ENCODE peak calls at places on chromosome 15, in four cellular contexts. One of them, this sample, is unnamed.

GRCh38 chr15:80578871-80579270 is 116.2 kb upstream of the ABHD17C start:
- DNase-seq in fibroblast of mammary gland: no peak
- DNase-seq in RWPE1: no peak
- DNase-seq in AG20443: no peak
- DNase-seq in this sample: no peak

GRCh38 chr15:52112203-52112750 is 298 bp downstream of the BCL2L10 start:
- DNase-seq in RWPE1: no peak
- DNase-seq in AG20443: peak
- DNase-seq in fibroblast of mammary gland: no peak
- DNase-seq in this sample: no peak

GRCh38 chr15:60184579-60184978 is 180.5 kb downstream of the FOXB1 start:
- DNase-seq in fibroblast of mammary gland: peak
- DNase-seq in AG20443: no peak
- DNase-seq in RWPE1: peak
- DNase-seq in this sample: peak

GRCh38 chr15:69114231-69114937 is 46.1 kb upstream of the GLCE start:
- DNase-seq in RWPE1: no peak
- DNase-seq in AG20443: no peak
- DNase-seq in fibroblast of mammary gland: no peak
- DNase-seq in this sample: no peak

GRCh38 chr15:58037902-58038301 is 27.6 kb downstream of the ALDH1A2 start:
- DNase-seq in RWPE1: no peak
- DNase-seq in AG20443: no peak
- DNase-seq in fibroblast of mammary gland: no peak
- DNase-seq in this sample: no peak

GRCh38 chr15:29656636-29657475 is 165.4 kb downstream of the TJP1 start:
- DNase-seq in AG20443: no peak
- DNase-seq in RWPE1: peak
- DNase-seq in fibroblast of mammary gland: no peak
- DNase-seq in this sample: peak

GRCh38 chr15:99409097-99409473 is 156.7 kb upstream of the MEF2A start:
- DNase-seq in AG20443: peak
- DNase-seq in fibroblast of mammary gland: peak
- DNase-seq in RWPE1: peak
- DNase-seq in this sample: peak

GRCh38 chr15:48695088-48695834 is 49.8 kb upstream of the FBN1 start:
- DNase-seq in fibroblast of mammary gland: peak
- DNase-seq in RWPE1: peak
- DNase-seq in AG20443: peak
- DNase-seq in this sample: peak

GRCh38 chr15:56528136-56528535 is 63.2 kb upstream of the MNS1 start:
- DNase-seq in fibroblast of mammary gland: peak
- DNase-seq in AG20443: no peak
- DNase-seq in RWPE1: no peak
- DNase-seq in this sample: no peak

GRCh38 chr15:56058986-56059385 is 65.6 kb upstream of the NEDD4 start:
- DNase-seq in fibroblast of mammary gland: no peak
- DNase-seq in RWPE1: no peak
- DNase-seq in AG20443: no peak
- DNase-seq in this sample: no peak

GRCh38 chr15:55494927-55495326 is 13.1 kb downstream of the DNAAF4 start:
- DNase-seq in RWPE1: no peak
- DNase-seq in fibroblast of mammary gland: no peak
- DNase-seq in AG20443: no peak
- DNase-seq in this sample: no peak

GRCh38 chr15:53880353-53880752 is 97.9 kb upstream of the UNC13C start:
- DNase-seq in RWPE1: no peak
- DNase-seq in AG20443: no peak
- DNase-seq in fibroblast of mammary gland: no peak
- DNase-seq in this sample: no peak

GRCh38 chr15:60656491-60657284 is 177.7 kb upstream of the ICE2 start:
- DNase-seq in RWPE1: no peak
- DNase-seq in fibroblast of mammary gland: peak
- DNase-seq in AG20443: peak
- DNase-seq in this sample: no peak

GRCh38 chr15:67433495-67434099 is 87.3 kb upstream of the C15orf61 start:
- DNase-seq in RWPE1: peak
- DNase-seq in fibroblast of mammary gland: peak
- DNase-seq in AG20443: peak
- DNase-seq in this sample: peak

GRCh38 chr15:66997212-66997611 is 68.2 kb upstream of the SMAD3 start:
- DNase-seq in RWPE1: peak
- DNase-seq in AG20443: peak
- DNase-seq in fibroblast of mammary gland: peak
- DNase-seq in this sample: peak

GRCh38 chr15:44193651-44194396 is 1.2 kb downstream of the FRMD5 start:
- DNase-seq in fibroblast of mammary gland: peak
- DNase-seq in AG20443: peak
- DNase-seq in RWPE1: peak
- DNase-seq in this sample: no peak

GRCh38 chr15:27414168-27414870 is 443.3 kb downstream of the GABRG3 start:
- DNase-seq in AG20443: no peak
- DNase-seq in RWPE1: no peak
- DNase-seq in fibroblast of mammary gland: no peak
- DNase-seq in this sample: peak

GRCh38 chr15:75065467-75065850 is 42.1 kb downstream of the PPCDC start:
- DNase-seq in fibroblast of mammary gland: peak
- DNase-seq in RWPE1: no peak
- DNase-seq in AG20443: no peak
- DNase-seq in this sample: peak

GRCh38 chr15:45199136-45199810 is 11.5 kb upstream of the SHF start:
- DNase-seq in fibroblast of mammary gland: no peak
- DNase-seq in RWPE1: no peak
- DNase-seq in AG20443: no peak
- DNase-seq in this sample: no peak

GRCh38 chr15:67550522-67550921 is 8.0 kb downstream of the MAP2K5 start:
- DNase-seq in RWPE1: no peak
- DNase-seq in fibroblast of mammary gland: peak
- DNase-seq in AG20443: peak
- DNase-seq in this sample: peak

GRCh38 chr15:60390931-60391501 is 6.8 kb downstream of the ANXA2 start:
- DNase-seq in fibroblast of mammary gland: peak
- DNase-seq in RWPE1: peak
- DNase-seq in AG20443: peak
- DNase-seq in this sample: peak

GRCh38 chr15:42994546-42994945 is 74.0 kb upstream of the TTBK2 start:
- DNase-seq in fibroblast of mammary gland: peak
- DNase-seq in RWPE1: peak
- DNase-seq in AG20443: peak
- DNase-seq in this sample: peak

GRCh38 chr15:70087708-70088352 is 9.9 kb downstream of the TLE3 start:
- DNase-seq in RWPE1: no peak
- DNase-seq in AG20443: no peak
- DNase-seq in fibroblast of mammary gland: no peak
- DNase-seq in this sample: no peak

GRCh38 chr15:100918690-100919480 is at the start of gene LRRK1:
- DNase-seq in fibroblast of mammary gland: peak
- DNase-seq in RWPE1: peak
- DNase-seq in AG20443: peak
- DNase-seq in this sample: peak

GRCh38 chr15:92158426-92158825 is 235.3 kb upstream of the ST8SIA2 start:
- DNase-seq in fibroblast of mammary gland: no peak
- DNase-seq in RWPE1: peak
- DNase-seq in AG20443: no peak
- DNase-seq in this sample: peak

GRCh38 chr15:77327168-77327567 is 92.7 kb downstream of the PEAK1 start:
- DNase-seq in RWPE1: no peak
- DNase-seq in fibroblast of mammary gland: no peak
- DNase-seq in AG20443: no peak
- DNase-seq in this sample: no peak

GRCh38 chr15:37586976-37587375 is 347.5 kb upstream of the TMCO5A start:
- DNase-seq in fibroblast of mammary gland: peak
- DNase-seq in RWPE1: no peak
- DNase-seq in AG20443: peak
- DNase-seq in this sample: peak

GRCh38 chr15:86164222-86164898 is 84.7 kb downstream of the AGBL1 start:
- DNase-seq in RWPE1: peak
- DNase-seq in fibroblast of mammary gland: peak
- DNase-seq in AG20443: no peak
- DNase-seq in this sample: no peak

GRCh38 chr15:64205202-64205601 is 42.4 kb upstream of the PPIB start:
- DNase-seq in fibroblast of mammary gland: no peak
- DNase-seq in AG20443: no peak
- DNase-seq in RWPE1: no peak
- DNase-seq in this sample: no peak

GRCh38 chr15:83077487-83078230 is 10.6 kb upstream of the BTBD1 start:
- DNase-seq in AG20443: no peak
- DNase-seq in RWPE1: no peak
- DNase-seq in fibroblast of mammary gland: no peak
- DNase-seq in this sample: no peak

GRCh38 chr15:85030301-85031049 is 48.8 kb downstream of the PDE8A start:
- DNase-seq in AG20443: peak
- DNase-seq in RWPE1: peak
- DNase-seq in fibroblast of mammary gland: no peak
- DNase-seq in this sample: peak

GRCh38 chr15:69300129-69300588 is 1.4 kb downstream of the PAQR5 start:
- DNase-seq in AG20443: no peak
- DNase-seq in RWPE1: no peak
- DNase-seq in fibroblast of mammary gland: no peak
- DNase-seq in this sample: no peak

GRCh38 chr15:80264031-80264430 is 12.0 kb upstream of the CTXND1 start:
- DNase-seq in fibroblast of mammary gland: peak
- DNase-seq in RWPE1: no peak
- DNase-seq in AG20443: peak
- DNase-seq in this sample: no peak